ENCODE peak calls at places on chromosomes 16 and 17, in nine cellular contexts. K, U, E, L, F, O, N, W and I are unnamed samples.

GRCh38 chr16:592518-593306 is 2.8 kb downstream of the RAB40C start:
- DNase-seq in K (no peak), U (no peak), E (no peak), L (peak), F (no peak), O (peak), N (no peak), W (peak), I (no peak)

GRCh38 chr17:73786286-73786743 is 142.1 kb upstream of the SDK2 start:
- DNase-seq in K (no peak), U (no peak), E (no peak), L (peak), F (no peak), O (no peak), N (no peak), W (no peak), I (no peak)

GRCh38 chr16:10989494-10989893 is 45.1 kb downstream of the CLEC16A start:
- DNase-seq in K (no peak), U (no peak), E (no peak), L (peak), F (no peak), O (no peak), N (no peak), W (no peak), I (no peak)

GRCh38 chr17:48322060-48322459 is 108.0 kb downstream of the SKAP1 start:
- DNase-seq in K (no peak), U (no peak), E (peak), L (peak), F (no peak), O (no peak), N (no peak), W (peak), I (no peak)

GRCh38 chr16:4780235-4780634 is 7.9 kb downstream of the SEPTIN12 start:
- DNase-seq in K (no peak), U (no peak), E (no peak), L (peak), F (no peak), O (no peak), N (no peak), W (peak), I (no peak)

GRCh38 chr16:49513040-49513439 is 139.4 kb downstream of the C16orf78 start:
- DNase-seq in K (no peak), U (no peak), E (no peak), L (no peak), F (no peak), O (no peak), N (no peak), W (peak), I (no peak)

GRCh38 chr17:9343513-9343912 is 232.1 kb downstream of the STX8 start:
- DNase-seq in K (no peak), U (no peak), E (no peak), L (no peak), F (peak), O (no peak), N (no peak), W (no peak), I (peak)

GRCh38 chr16:55021595-55022475 is 91.2 kb downstream of the IRX5 start:
- DNase-seq in K (no peak), U (no peak), E (peak), L (peak), F (no peak), O (no peak), N (no peak), W (peak), I (no peak)

GRCh38 chr17:46175891-46176290 is 17.3 kb downstream of the KANSL1 start:
- DNase-seq in K (no peak), U (no peak), E (no peak), L (peak), F (no peak), O (no peak), N (no peak), W (peak), I (no peak)

GRCh38 chr16:48559462-48560211 is 50.3 kb downstream of the N4BP1 start:
- DNase-seq in K (no peak), U (no peak), E (no peak), L (no peak), F (peak), O (no peak), N (no peak), W (no peak), I (no peak)

GRCh38 chr17:48528153-48528912 is 2.5 kb downstream of the HOXB1 start:
- DNase-seq in K (no peak), U (no peak), E (no peak), L (no peak), F (no peak), O (no peak), N (no peak), W (no peak), I (no peak)

GRCh38 chr17:1005361-1005946 is 8.5 kb downstream of the TIMM22 start:
- DNase-seq in K (no peak), U (no peak), E (no peak), L (peak), F (no peak), O (peak), N (no peak), W (peak), I (peak)

GRCh38 chr16:16013812-16014211 is 64.4 kb downstream of the ABCC1 start:
- DNase-seq in K (no peak), U (no peak), E (no peak), L (no peak), F (no peak), O (no peak), N (no peak), W (no peak), I (no peak)

GRCh38 chr16:50338371-50339231 is 30.2 kb downstream of the BRD7 start:
- DNase-seq in K (no peak), U (no peak), E (no peak), L (no peak), F (no peak), O (no peak), N (no peak), W (no peak), I (no peak)

GRCh38 chr17:37446027-37446426 is 39.3 kb downstream of the TADA2A start:
- DNase-seq in K (no peak), U (no peak), E (no peak), L (peak), F (no peak), O (no peak), N (no peak), W (no peak), I (no peak)

GRCh38 chr16:53922067-53922804 is 218.3 kb downstream of the FTO start:
- DNase-seq in K (no peak), U (no peak), E (no peak), L (no peak), F (no peak), O (no peak), N (no peak), W (peak), I (no peak)

GRCh38 chr17:44637066-44637465 is 19.2 kb upstream of the MEIOC start:
- DNase-seq in K (no peak), U (no peak), E (no peak), L (no peak), F (no peak), O (no peak), N (no peak), W (no peak), I (no peak)

GRCh38 chr16:81431554-81432353 is 12.9 kb upstream of the CMIP start:
- DNase-seq in K (peak), U (no peak), E (peak), L (peak), F (no peak), O (no peak), N (no peak), W (peak), I (no peak)

GRCh38 chr17:38539386-38539785 is 66.4 kb downstream of the SRCIN1 start:
- DNase-seq in K (no peak), U (no peak), E (no peak), L (no peak), F (no peak), O (no peak), N (no peak), W (no peak), I (no peak)

GRCh38 chr17:49227436-49228261 is 2.9 kb downstream of the PHOSPHO1 start:
- DNase-seq in K (no peak), U (peak), E (peak), L (peak), F (no peak), O (peak), N (peak), W (peak), I (peak)

GRCh38 chr17:6994666-6995246 is 1.1 kb upstream of the ALOX12 start:
- DNase-seq in K (no peak), U (no peak), E (no peak), L (peak), F (no peak), O (no peak), N (no peak), W (no peak), I (no peak)

GRCh38 chr17:70137451-70138230 is 31.7 kb upstream of the KCNJ2 start:
- DNase-seq in K (peak), U (no peak), E (peak), L (peak), F (no peak), O (no peak), N (no peak), W (peak), I (peak)

GRCh38 chr17:81301195-81302144 is 6.4 kb upstream of the SLC38A10 start:
- DNase-seq in K (no peak), U (no peak), E (no peak), L (no peak), F (no peak), O (no peak), N (no peak), W (no peak), I (no peak)